ENCODE peak calls at places on chromosomes 6 and 20, in eight cellular contexts. One of them, this sample, is unnamed.

GRCh38 chr6:163782436-163783003 is 368.0 kb downstream of the QKI start:
- DNase-seq in AG09309: no peak
- DNase-seq in CD8-positive, alpha-beta T cell: no peak
- DNase-seq in choroid plexus epithelial cell: no peak
- DNase-seq in A549: no peak
- DNase-seq in NB4: peak
- DNase-seq in fibroblast of villous mesenchyme: no peak
- DNase-seq in GM06990: peak
- DNase-seq in this sample: no peak

GRCh38 chr20:61548069-61548468 is 296.0 kb downstream of the CDH4 start:
- DNase-seq in NB4: no peak
- DNase-seq in fibroblast of villous mesenchyme: no peak
- DNase-seq in CD8-positive, alpha-beta T cell: no peak
- DNase-seq in A549: no peak
- DNase-seq in AG09309: no peak
- DNase-seq in GM06990: no peak
- DNase-seq in choroid plexus epithelial cell: no peak
- DNase-seq in this sample: no peak

GRCh38 chr20:31605902-31606677 is 1.0 kb downstream of the ID1 start:
- DNase-seq in A549: no peak
- DNase-seq in CD8-positive, alpha-beta T cell: peak
- DNase-seq in GM06990: no peak
- DNase-seq in fibroblast of villous mesenchyme: peak
- DNase-seq in NB4: peak
- DNase-seq in choroid plexus epithelial cell: peak
- DNase-seq in AG09309: no peak
- DNase-seq in this sample: peak

GRCh38 chr6:42337985-42338572 is 113.6 kb downstream of the TRERF1 start:
- DNase-seq in AG09309: no peak
- DNase-seq in CD8-positive, alpha-beta T cell: no peak
- DNase-seq in NB4: peak
- DNase-seq in fibroblast of villous mesenchyme: no peak
- DNase-seq in GM06990: no peak
- DNase-seq in A549: no peak
- DNase-seq in choroid plexus epithelial cell: no peak
- DNase-seq in this sample: no peak

GRCh38 chr6:112237644-112238043 is 16.7 kb downstream of the LAMA4 start:
- DNase-seq in GM06990: no peak
- DNase-seq in CD8-positive, alpha-beta T cell: no peak
- DNase-seq in A549: peak
- DNase-seq in NB4: no peak
- DNase-seq in AG09309: peak
- DNase-seq in fibroblast of villous mesenchyme: peak
- DNase-seq in choroid plexus epithelial cell: peak
- DNase-seq in this sample: peak

GRCh38 chr6:2434116-2434515 is 188.7 kb upstream of the GMDS start:
- DNase-seq in NB4: no peak
- DNase-seq in choroid plexus epithelial cell: no peak
- DNase-seq in A549: no peak
- DNase-seq in CD8-positive, alpha-beta T cell: no peak
- DNase-seq in fibroblast of villous mesenchyme: no peak
- DNase-seq in GM06990: no peak
- DNase-seq in AG09309: no peak
- DNase-seq in this sample: no peak

GRCh38 chr6:157186785-157187181 is 136.5 kb downstream of the TMEM242 start:
- DNase-seq in NB4: no peak
- DNase-seq in GM06990: no peak
- DNase-seq in choroid plexus epithelial cell: no peak
- DNase-seq in AG09309: no peak
- DNase-seq in A549: no peak
- DNase-seq in fibroblast of villous mesenchyme: no peak
- DNase-seq in CD8-positive, alpha-beta T cell: no peak
- DNase-seq in this sample: no peak

GRCh38 chr20:36119537-36119936 is 35.0 kb upstream of the EPB41L1 start:
- DNase-seq in A549: no peak
- DNase-seq in choroid plexus epithelial cell: no peak
- DNase-seq in AG09309: no peak
- DNase-seq in CD8-positive, alpha-beta T cell: no peak
- DNase-seq in fibroblast of villous mesenchyme: no peak
- DNase-seq in GM06990: no peak
- DNase-seq in NB4: no peak
- DNase-seq in this sample: no peak

GRCh38 chr6:118667988-118668387 is 16.6 kb upstream of the CEP85L start:
- DNase-seq in choroid plexus epithelial cell: peak
- DNase-seq in A549: no peak
- DNase-seq in NB4: no peak
- DNase-seq in CD8-positive, alpha-beta T cell: no peak
- DNase-seq in GM06990: no peak
- DNase-seq in AG09309: no peak
- DNase-seq in fibroblast of villous mesenchyme: no peak
- DNase-seq in this sample: peak

GRCh38 chr20:10221022-10221421 is 2.4 kb downstream of the SNAP25 start:
- DNase-seq in CD8-positive, alpha-beta T cell: no peak
- DNase-seq in fibroblast of villous mesenchyme: no peak
- DNase-seq in AG09309: no peak
- DNase-seq in NB4: no peak
- DNase-seq in GM06990: no peak
- DNase-seq in A549: no peak
- DNase-seq in choroid plexus epithelial cell: no peak
- DNase-seq in this sample: no peak

GRCh38 chr6:161068296-161068695 is 76.7 kb downstream of the MAP3K4 start:
- DNase-seq in fibroblast of villous mesenchyme: no peak
- DNase-seq in choroid plexus epithelial cell: no peak
- DNase-seq in CD8-positive, alpha-beta T cell: no peak
- DNase-seq in GM06990: no peak
- DNase-seq in A549: no peak
- DNase-seq in AG09309: no peak
- DNase-seq in NB4: no peak
- DNase-seq in this sample: no peak

GRCh38 chr6:142322504-142323198 is 20.8 kb downstream of the ADGRG6 start:
- DNase-seq in GM06990: no peak
- DNase-seq in fibroblast of villous mesenchyme: peak
- DNase-seq in NB4: no peak
- DNase-seq in choroid plexus epithelial cell: no peak
- DNase-seq in AG09309: no peak
- DNase-seq in A549: no peak
- DNase-seq in CD8-positive, alpha-beta T cell: no peak
- DNase-seq in this sample: peak

GRCh38 chr6:106442351-106442750 is 81.8 kb downstream of the CRYBG1 start:
- DNase-seq in A549: no peak
- DNase-seq in fibroblast of villous mesenchyme: no peak
- DNase-seq in AG09309: no peak
- DNase-seq in choroid plexus epithelial cell: no peak
- DNase-seq in CD8-positive, alpha-beta T cell: no peak
- DNase-seq in GM06990: no peak
- DNase-seq in NB4: no peak
- DNase-seq in this sample: no peak

GRCh38 chr20:10861086-10861485 is 187.3 kb upstream of the JAG1 start:
- DNase-seq in fibroblast of villous mesenchyme: peak
- DNase-seq in choroid plexus epithelial cell: peak
- DNase-seq in CD8-positive, alpha-beta T cell: no peak
- DNase-seq in NB4: peak
- DNase-seq in AG09309: no peak
- DNase-seq in GM06990: no peak
- DNase-seq in A549: peak
- DNase-seq in this sample: peak

GRCh38 chr20:1820137-1821074 is 74.8 kb upstream of the SIRPA start:
- DNase-seq in GM06990: no peak
- DNase-seq in fibroblast of villous mesenchyme: peak
- DNase-seq in NB4: peak
- DNase-seq in AG09309: no peak
- DNase-seq in CD8-positive, alpha-beta T cell: no peak
- DNase-seq in A549: no peak
- DNase-seq in choroid plexus epithelial cell: peak
- DNase-seq in this sample: peak

GRCh38 chr6:159981171-159981571 is 12.3 kb downstream of the IGF2R start:
- DNase-seq in NB4: no peak
- DNase-seq in fibroblast of villous mesenchyme: no peak
- DNase-seq in AG09309: no peak
- DNase-seq in choroid plexus epithelial cell: no peak
- DNase-seq in GM06990: no peak
- DNase-seq in CD8-positive, alpha-beta T cell: no peak
- DNase-seq in A549: no peak
- DNase-seq in this sample: no peak

GRCh38 chr6:159977242-159978214 is 8.6 kb downstream of the IGF2R start:
- DNase-seq in CD8-positive, alpha-beta T cell: no peak
- DNase-seq in choroid plexus epithelial cell: peak
- DNase-seq in NB4: no peak
- DNase-seq in GM06990: no peak
- DNase-seq in fibroblast of villous mesenchyme: peak
- DNase-seq in A549: no peak
- DNase-seq in AG09309: no peak
- DNase-seq in this sample: peak

GRCh38 chr6:159980474-159980873 is 11.6 kb downstream of the IGF2R start:
- DNase-seq in A549: no peak
- DNase-seq in GM06990: no peak
- DNase-seq in fibroblast of villous mesenchyme: no peak
- DNase-seq in NB4: no peak
- DNase-seq in CD8-positive, alpha-beta T cell: no peak
- DNase-seq in choroid plexus epithelial cell: no peak
- DNase-seq in AG09309: no peak
- DNase-seq in this sample: no peak

GRCh38 chr6:159978291-159979135 is 9.6 kb downstream of the IGF2R start:
- DNase-seq in AG09309: no peak
- DNase-seq in fibroblast of villous mesenchyme: no peak
- DNase-seq in choroid plexus epithelial cell: no peak
- DNase-seq in CD8-positive, alpha-beta T cell: no peak
- DNase-seq in A549: no peak
- DNase-seq in NB4: no peak
- DNase-seq in GM06990: peak
- DNase-seq in this sample: no peak

DNA sequence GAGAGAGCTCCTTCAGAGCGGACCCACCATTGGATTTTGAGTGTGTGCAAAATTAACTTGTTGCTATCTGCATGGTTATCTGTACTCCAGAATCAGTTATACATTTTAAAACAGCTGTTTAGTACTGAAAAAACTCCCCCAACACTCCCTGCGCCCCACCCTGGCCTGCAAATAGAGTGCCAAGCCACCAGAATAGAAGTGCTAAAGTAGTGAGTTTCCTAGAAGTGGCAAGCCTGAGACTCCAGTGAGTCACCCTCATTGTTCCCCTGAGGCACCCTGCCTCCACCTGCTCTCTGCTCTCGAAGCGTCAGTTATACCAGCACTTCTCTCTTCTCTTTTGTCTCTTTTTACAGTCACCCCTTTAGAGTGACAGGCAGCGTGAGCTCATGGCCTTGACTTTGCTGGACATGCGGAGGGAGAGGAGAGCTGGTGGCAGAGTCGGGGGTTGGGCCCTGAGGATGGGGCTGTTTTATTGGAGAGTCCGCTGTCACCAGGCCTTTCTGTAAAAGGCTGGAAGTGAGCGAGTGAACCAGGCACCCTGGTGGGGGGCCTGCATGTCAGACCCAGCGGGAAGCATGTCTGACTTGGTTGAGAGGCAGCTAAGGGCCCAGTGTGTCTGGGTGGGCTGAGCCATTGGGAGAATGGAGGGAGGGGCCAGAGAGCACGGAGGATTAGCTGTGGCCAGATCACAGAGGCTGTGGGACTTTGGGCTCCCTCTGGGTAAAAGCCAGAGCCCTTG is 10.4 kb downstream of the IGF2R start:
- DNase-seq in GM06990: peak
- DNase-seq in choroid plexus epithelial cell: no peak
- DNase-seq in AG09309: no peak
- DNase-seq in fibroblast of villous mesenchyme: no peak
- DNase-seq in CD8-positive, alpha-beta T cell: peak
- DNase-seq in A549: no peak
- DNase-seq in NB4: peak
- DNase-seq in this sample: peak
- H3K4me3 ChIP-seq in GM06990: peak
- H3K4me3 ChIP-seq in choroid plexus epithelial cell: no peak
- H3K4me3 ChIP-seq in AG09309: no peak
- H3K4me3 ChIP-seq in fibroblast of villous mesenchyme: no peak
- H3K4me3 ChIP-seq in CD8-positive, alpha-beta T cell: no peak
- H3K4me3 ChIP-seq in A549: no peak
- H3K4me3 ChIP-seq in NB4: peak
- H3K4me3 ChIP-seq in this sample: no peak

DNA sequence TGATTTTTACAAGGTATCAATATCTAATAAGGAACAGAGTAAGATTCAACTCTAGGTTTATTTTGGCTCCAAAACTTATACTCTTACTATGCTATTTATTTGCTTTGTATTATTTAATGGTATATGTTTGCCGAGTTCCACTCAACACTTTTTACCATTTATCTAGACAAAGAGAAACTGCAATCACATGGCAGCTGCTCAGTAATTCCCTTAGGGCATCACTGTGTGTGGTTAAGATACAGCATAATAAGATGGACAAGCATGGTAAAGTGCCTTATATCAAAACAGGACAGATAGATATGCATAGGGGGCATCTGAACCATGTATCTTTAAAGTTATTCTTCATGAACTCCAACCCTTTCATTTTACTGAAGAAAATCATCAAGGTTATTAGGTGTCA is 483.0 kb upstream of the ID4 start:
- DNase-seq in GM06990: no peak
- DNase-seq in CD8-positive, alpha-beta T cell: no peak
- DNase-seq in AG09309: no peak
- DNase-seq in fibroblast of villous mesenchyme: no peak
- DNase-seq in choroid plexus epithelial cell: no peak
- DNase-seq in A549: no peak
- DNase-seq in NB4: no peak
- DNase-seq in this sample: no peak
- TF ChIP-seq CTCF in GM06990: no peak
- TF ChIP-seq CTCF in CD8-positive, alpha-beta T cell: no peak
- TF ChIP-seq CTCF in AG09309: no peak
- TF ChIP-seq CTCF in fibroblast of villous mesenchyme: no peak
- TF ChIP-seq CTCF in choroid plexus epithelial cell: no peak
- TF ChIP-seq CTCF in A549: no peak
- TF ChIP-seq CTCF in NB4: no peak
- TF ChIP-seq CTCF in this sample: no peak

DNA sequence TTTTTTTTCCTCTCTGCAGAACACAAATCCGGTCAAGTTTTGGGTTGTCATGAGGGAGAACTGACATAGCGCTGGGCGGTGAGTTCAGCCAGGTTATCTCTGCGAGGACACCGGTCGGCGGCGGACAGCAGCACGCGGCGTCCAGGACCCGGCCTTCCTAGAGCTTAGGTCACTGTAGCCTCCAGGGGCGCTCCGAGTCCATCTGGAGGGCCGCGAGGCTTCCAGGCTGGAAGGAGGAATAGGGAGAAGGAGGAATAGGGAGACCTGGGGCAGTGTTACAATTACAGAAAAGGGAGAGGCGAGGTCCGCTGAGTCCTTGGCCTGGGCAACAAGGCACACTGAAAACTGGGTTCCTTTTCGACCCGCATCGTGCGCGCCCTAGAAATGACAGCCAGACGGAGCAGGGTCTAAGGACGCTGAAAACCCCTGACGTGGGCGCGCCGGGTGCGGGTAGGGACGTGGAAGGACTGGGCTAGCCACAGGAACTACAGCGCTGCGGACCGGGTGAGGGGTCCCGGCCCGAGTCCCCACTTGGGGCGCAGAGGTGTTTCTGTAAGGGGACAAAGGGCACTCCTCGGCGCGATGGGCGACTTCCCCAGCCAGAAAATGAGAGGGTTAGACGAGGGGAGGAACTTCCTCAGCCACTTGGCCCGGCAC is 536 bp upstream of the FNDC1 start:
- DNase-seq in fibroblast of villous mesenchyme: peak
- DNase-seq in GM06990: peak
- DNase-seq in choroid plexus epithelial cell: no peak
- DNase-seq in AG09309: no peak
- DNase-seq in NB4: no peak
- DNase-seq in A549: peak
- DNase-seq in CD8-positive, alpha-beta T cell: no peak
- DNase-seq in this sample: peak
- H3K4me3 ChIP-seq in fibroblast of villous mesenchyme: peak
- H3K4me3 ChIP-seq in GM06990: no peak
- H3K4me3 ChIP-seq in choroid plexus epithelial cell: peak
- H3K4me3 ChIP-seq in AG09309: peak
- H3K4me3 ChIP-seq in NB4: no peak
- H3K4me3 ChIP-seq in A549: peak
- H3K4me3 ChIP-seq in CD8-positive, alpha-beta T cell: no peak
- H3K4me3 ChIP-seq in this sample: peak

GRCh38 chr6:1312444-1313363 is 806 bp downstream of the FOXQ1 start:
- DNase-seq in GM06990: no peak
- DNase-seq in A549: peak
- DNase-seq in AG09309: no peak
- DNase-seq in fibroblast of villous mesenchyme: peak
- DNase-seq in choroid plexus epithelial cell: no peak
- DNase-seq in NB4: peak
- DNase-seq in CD8-positive, alpha-beta T cell: no peak
- DNase-seq in this sample: no peak
- TF ChIP-seq CTCF in GM06990: no peak
- TF ChIP-seq CTCF in A549: no peak
- TF ChIP-seq CTCF in AG09309: no peak
- TF ChIP-seq CTCF in fibroblast of villous mesenchyme: no peak
- TF ChIP-seq CTCF in choroid plexus epithelial cell: no peak
- TF ChIP-seq CTCF in NB4: no peak
- TF ChIP-seq CTCF in CD8-positive, alpha-beta T cell: no peak
- TF ChIP-seq CTCF in this sample: no peak

This sample was measured in cardiac fibroblast.